ENCODE peak calls at places on chromosome 17, in ten cellular contexts. J is MM.1S, Y is heart right ventricle, U is uterus, M is colonic mucosa, L is mesendoderm, P is PC-3, D is osteoblast, A is right atrium auricular region, C is OCI-LY7. B is an unnamed sample.

GRCh38 chr17:47225436-47225858 is 16.3 kb downstream of the MYL4 start:
- DNase-seq in Y (no peak), D (peak), L (no peak), J (no peak), M (peak), C (no peak), U (peak), P (peak), A (peak), B (no peak)

GRCh38 chr17:44556854-44557606 is at the start of gene FZD2:
- DNase-seq in U (peak), A (peak), M (peak), Y (peak), L (peak), D (peak), J (peak), P (peak), C (peak), B (no peak)

GRCh38 chr17:39080416-39081179 is 70.8 kb downstream of the PLXDC1 start:
- DNase-seq in Y (peak), D (peak), U (peak), L (no peak), M (no peak), P (peak), J (no peak), A (no peak), C (no peak), B (no peak)

GRCh38 chr17:73342057-73342522 is 30.3 kb upstream of the CDC42EP4 start:
- DNase-seq in J (no peak), L (peak), D (peak), M (peak), P (peak), Y (peak), U (peak), C (no peak), A (peak), B (no peak)

GRCh38 chr17:3033248-3033640 is 30.2 kb downstream of the OR1D5 start:
- DNase-seq in P (no peak), J (no peak), A (no peak), U (no peak), D (no peak), Y (no peak), M (no peak), C (no peak), L (no peak), B (no peak)

GRCh38 chr17:32323784-32324590 is 18.0 kb downstream of the C17orf75 start:
- DNase-seq in U (no peak), A (no peak), P (peak), Y (no peak), J (peak), L (no peak), C (no peak), M (peak), D (peak), B (peak)

GRCh38 chr17:68624381-68624780 is 23.2 kb upstream of the FAM20A start:
- DNase-seq in Y (no peak), A (no peak), D (no peak), U (no peak), C (no peak), L (no peak), P (no peak), M (no peak), J (no peak), B (no peak)

GRCh38 chr17:78272181-78272913 is 40.9 kb downstream of the TMEM235 start:
- DNase-seq in Y (no peak), C (peak), P (peak), D (peak), J (peak), A (peak), M (peak), L (peak), U (no peak), B (peak)

GRCh38 chr17:7280519-7281073 is 922 bp upstream of the SLC2A4 start:
- DNase-seq in M (peak), C (peak), D (peak), P (peak), U (peak), Y (peak), L (peak), A (peak), J (peak), B (peak)

GRCh38 chr17:67520916-67521772 is 144.1 kb downstream of the PITPNC1 start:
- DNase-seq in C (no peak), M (no peak), L (no peak), D (no peak), Y (no peak), U (no peak), J (no peak), P (peak), A (no peak), B (no peak)

GRCh38 chr17:57084802-57085447 is at the start of gene AKAP1:
- DNase-seq in D (peak), M (peak), P (peak), U (peak), Y (peak), J (peak), A (peak), C (peak), L (peak), B (peak)

GRCh38 chr17:17682737-17683675 is 1.7 kb downstream of the RAI1 start:
- DNase-seq in J (peak), L (peak), A (no peak), C (peak), Y (peak), U (peak), M (peak), P (peak), D (peak), B (peak)

GRCh38 chr17:77423589-77424451 is 283.1 kb downstream of the SEC14L1 start:
- DNase-seq in P (peak), C (no peak), U (peak), J (no peak), A (peak), L (no peak), M (peak), D (peak), Y (peak), B (no peak)

DNA sequence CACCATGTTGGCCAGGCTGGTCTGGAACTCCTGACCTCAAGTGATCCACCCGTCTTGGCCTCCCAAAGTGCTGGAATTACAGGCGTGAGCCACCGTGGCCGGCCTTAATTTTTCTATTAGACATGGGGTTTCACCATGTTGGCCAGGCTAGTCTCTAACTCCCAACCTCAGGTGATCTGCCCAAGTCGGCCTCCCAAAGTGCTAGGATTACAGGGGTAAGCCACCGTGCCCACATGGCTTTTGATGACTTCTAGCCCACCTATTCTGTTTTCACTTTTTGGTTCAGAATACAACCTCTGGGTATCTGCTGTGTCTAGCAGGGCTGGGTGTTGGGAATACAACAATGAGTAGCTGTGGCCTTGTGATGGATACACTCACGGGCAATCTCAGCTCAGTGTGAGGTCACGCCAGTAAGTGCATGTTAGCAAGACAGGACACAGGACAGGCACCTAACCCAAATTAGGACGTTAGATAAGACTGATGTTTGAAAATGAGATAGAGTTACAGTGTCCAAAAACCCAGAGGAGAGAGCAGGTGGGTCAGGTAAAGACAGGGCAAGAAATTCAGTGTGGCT is 14.1 kb upstream of the YWHAE start:
- DNase-seq in U (no peak), A (no peak), P (no peak), Y (no peak), J (no peak), M (no peak), C (no peak), L (no peak), D (peak), B (no peak)
- H3K27ac ChIP-seq in U (no peak), A (peak), P (no peak), Y (peak), J (no peak), M (no peak), C (no peak), L (no peak), D (no peak), B (no peak)

DNA sequence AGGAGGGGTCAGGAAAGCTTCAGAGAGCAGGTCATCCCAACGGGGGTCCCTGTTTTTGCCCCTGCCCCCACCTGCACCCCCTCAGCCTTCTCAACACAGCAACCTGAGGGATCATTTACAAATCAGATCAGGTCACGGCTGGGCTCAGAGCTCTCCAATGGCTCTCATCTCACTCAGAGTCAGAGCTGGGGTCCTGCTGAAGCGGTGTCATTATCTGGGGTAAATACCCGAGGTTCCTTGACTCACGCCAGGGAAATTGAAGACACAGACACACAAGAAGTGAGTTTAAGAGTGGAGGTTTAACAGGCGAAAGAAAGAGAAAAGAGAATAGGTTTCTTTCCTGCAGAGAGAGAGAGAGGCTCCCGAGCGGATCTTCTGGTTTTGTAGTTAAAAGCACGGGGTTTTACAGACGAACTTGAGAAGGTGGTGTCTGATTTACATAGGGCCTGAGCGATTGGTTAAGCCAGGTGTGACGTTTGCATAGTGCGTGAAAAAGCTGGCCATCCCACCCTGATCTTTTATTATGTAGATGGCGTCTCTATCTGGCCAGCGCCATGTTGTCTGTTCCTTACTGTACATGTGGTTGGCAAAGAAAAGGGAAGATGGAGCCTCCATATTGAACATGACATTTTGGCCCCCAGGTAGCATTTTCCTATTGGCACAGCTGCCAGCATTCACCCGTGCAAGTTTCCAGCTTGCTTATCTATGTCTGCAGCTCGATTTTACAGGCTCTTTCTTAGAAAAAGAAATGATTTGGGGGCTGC is 51.4 kb downstream of the WSB1 start:
- DNase-seq in C (no peak), Y (no peak), A (no peak), D (no peak), L (peak), M (no peak), P (no peak), J (no peak), U (no peak), B (no peak)
- H3K4me3 ChIP-seq in C (no peak), Y (no peak), A (no peak), D (no peak), L (peak), M (no peak), P (no peak), J (no peak), U (no peak), B (no peak)

GRCh38 chr17:50511058-50511457 is 2.8 kb downstream of the MYCBPAP start:
- DNase-seq in P (peak), C (no peak), Y (no peak), A (no peak), L (peak), M (no peak), D (peak), J (peak), U (no peak), B (peak)
- H3K27ac ChIP-seq in P (no peak), C (no peak), Y (no peak), A (peak), L (no peak), M (no peak), D (no peak), J (peak), U (no peak), B (peak)

GRCh38 chr17:40178660-40179059 is 1.4 kb downstream of the RAPGEFL1 start:
- DNase-seq in P (no peak), L (no peak), Y (no peak), M (no peak), C (no peak), D (peak), A (no peak), J (no peak), U (no peak), B (no peak)

GRCh38 chr17:40176409-40177110 is 710 bp upstream of the RAPGEFL1 start:
- DNase-seq in P (peak), L (no peak), C (no peak), D (no peak), Y (no peak), J (no peak), M (peak), U (no peak), A (no peak), B (no peak)

GRCh38 chr17:40178021-40178601 is 841 bp downstream of the RAPGEFL1 start:
- DNase-seq in U (no peak), C (no peak), L (peak), D (peak), P (no peak), M (peak), J (no peak), Y (no peak), A (no peak), B (no peak)

GRCh38 chr17:40175928-40176327 is 1.3 kb upstream of the RAPGEFL1 start:
- DNase-seq in P (no peak), D (peak), J (no peak), C (no peak), L (peak), M (no peak), Y (no peak), A (no peak), U (no peak), B (no peak)

DNA sequence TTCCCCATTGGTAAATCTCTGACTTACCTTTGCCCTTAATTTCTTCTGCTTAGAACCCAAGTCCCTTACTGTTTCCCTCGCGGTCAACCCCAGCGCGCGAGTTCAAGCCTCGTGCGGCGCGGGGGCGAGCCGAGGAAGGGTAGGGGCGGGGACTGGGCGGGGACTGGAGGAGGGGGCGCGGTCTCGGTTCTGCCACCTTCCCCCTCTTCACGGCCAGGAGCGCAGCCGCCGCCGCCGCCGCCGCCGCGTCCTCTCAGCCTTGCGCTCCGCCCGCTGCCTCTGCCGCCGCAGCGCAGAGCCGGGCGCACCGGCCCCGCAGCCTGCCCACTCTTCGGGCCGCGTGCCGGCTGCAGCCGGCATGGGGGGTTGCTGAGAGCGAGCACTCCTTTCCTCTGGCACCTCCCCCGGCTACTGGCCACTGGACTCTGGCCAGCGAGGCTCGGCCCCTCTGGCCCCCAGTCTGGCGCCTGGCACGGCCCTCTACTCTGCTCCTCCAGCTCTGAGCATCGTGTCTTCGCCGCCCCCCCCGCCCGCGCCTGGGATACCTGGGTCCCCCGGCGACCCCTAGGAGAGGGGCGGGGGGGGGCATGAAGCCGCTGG is at the start of gene RAPGEFL1:
- DNase-seq in Y (peak), C (no peak), M (peak), D (peak), J (peak), A (peak), U (peak), P (no peak), L (peak), B (peak)
- H3K4me3 ChIP-seq in Y (peak), C (no peak), M (peak), D (peak), J (peak), A (peak), U (peak), P (no peak), L (peak), B (peak)

B was measured in effector memory CD4-positive, alpha-beta T cell.